ENCODE peak calls at places on chromosomes 11 and 22, in nine cellular contexts. One of them, this sample, is unnamed.

GRCh38 chr11:132278801-132279574 is 908.6 kb downstream of the NTM start:
- DNase-seq in HCT116: no peak
- DNase-seq in IMR-90: peak
- DNase-seq in body of pancreas: no peak
- DNase-seq in GM12878: peak
- DNase-seq in suprapubic skin: no peak
- DNase-seq in ovary: no peak
- DNase-seq in uterus: no peak
- DNase-seq in A549: peak
- DNase-seq in this sample: peak

GRCh38 chr11:14584595-14584994 is 59.0 kb upstream of the PDE3B start:
- DNase-seq in IMR-90: no peak
- DNase-seq in body of pancreas: peak
- DNase-seq in HCT116: no peak
- DNase-seq in ovary: no peak
- DNase-seq in GM12878: no peak
- DNase-seq in A549: peak
- DNase-seq in suprapubic skin: no peak
- DNase-seq in uterus: no peak
- DNase-seq in this sample: no peak

GRCh38 chr11:44000731-44001130 is 47.0 kb upstream of the ACCSL start:
- DNase-seq in body of pancreas: no peak
- DNase-seq in A549: no peak
- DNase-seq in uterus: peak
- DNase-seq in HCT116: no peak
- DNase-seq in IMR-90: no peak
- DNase-seq in GM12878: no peak
- DNase-seq in ovary: no peak
- DNase-seq in suprapubic skin: no peak
- DNase-seq in this sample: no peak

GRCh38 chr11:1868636-1869291 is 15.9 kb downstream of the LSP1 start:
- DNase-seq in ovary: no peak
- DNase-seq in IMR-90: no peak
- DNase-seq in uterus: no peak
- DNase-seq in body of pancreas: no peak
- DNase-seq in A549: no peak
- DNase-seq in HCT116: no peak
- DNase-seq in suprapubic skin: no peak
- DNase-seq in GM12878: no peak
- DNase-seq in this sample: no peak

GRCh38 chr22:26417406-26417805 is 11.7 kb upstream of the ASPHD2 start:
- DNase-seq in uterus: no peak
- DNase-seq in ovary: no peak
- DNase-seq in suprapubic skin: no peak
- DNase-seq in A549: no peak
- DNase-seq in body of pancreas: no peak
- DNase-seq in GM12878: no peak
- DNase-seq in IMR-90: no peak
- DNase-seq in HCT116: no peak
- DNase-seq in this sample: no peak

GRCh38 chr22:42649261-42650056 is at the start of gene CYB5R3:
- DNase-seq in HCT116: peak
- DNase-seq in GM12878: no peak
- DNase-seq in uterus: peak
- DNase-seq in IMR-90: peak
- DNase-seq in ovary: peak
- DNase-seq in suprapubic skin: no peak
- DNase-seq in A549: peak
- DNase-seq in body of pancreas: peak
- DNase-seq in this sample: peak

GRCh38 chr11:19218801-19219460 is 17.1 kb upstream of the CSRP3 start:
- DNase-seq in suprapubic skin: no peak
- DNase-seq in uterus: no peak
- DNase-seq in ovary: no peak
- DNase-seq in A549: no peak
- DNase-seq in HCT116: no peak
- DNase-seq in IMR-90: no peak
- DNase-seq in body of pancreas: no peak
- DNase-seq in GM12878: no peak
- DNase-seq in this sample: peak

GRCh38 chr11:72227316-72228228 is 3.0 kb downstream of the INPPL1 start:
- DNase-seq in ovary: peak
- DNase-seq in body of pancreas: no peak
- DNase-seq in uterus: no peak
- DNase-seq in HCT116: no peak
- DNase-seq in A549: no peak
- DNase-seq in suprapubic skin: peak
- DNase-seq in GM12878: no peak
- DNase-seq in IMR-90: peak
- DNase-seq in this sample: no peak

GRCh38 chr22:37229012-37229804 is 14.9 kb downstream of the RAC2 start:
- DNase-seq in A549: peak
- DNase-seq in suprapubic skin: no peak
- DNase-seq in GM12878: no peak
- DNase-seq in IMR-90: peak
- DNase-seq in body of pancreas: no peak
- DNase-seq in HCT116: peak
- DNase-seq in ovary: no peak
- DNase-seq in uterus: no peak
- DNase-seq in this sample: no peak

GRCh38 chr11:61730222-61730994 is 22.0 kb upstream of the MYRF start:
- DNase-seq in suprapubic skin: no peak
- DNase-seq in A549: no peak
- DNase-seq in IMR-90: no peak
- DNase-seq in uterus: no peak
- DNase-seq in GM12878: no peak
- DNase-seq in body of pancreas: peak
- DNase-seq in HCT116: peak
- DNase-seq in ovary: no peak
- DNase-seq in this sample: no peak

GRCh38 chr11:13972958-13973357 is 10.4 kb downstream of the SPON1 start:
- DNase-seq in uterus: no peak
- DNase-seq in IMR-90: no peak
- DNase-seq in GM12878: no peak
- DNase-seq in suprapubic skin: no peak
- DNase-seq in ovary: no peak
- DNase-seq in HCT116: no peak
- DNase-seq in A549: no peak
- DNase-seq in body of pancreas: no peak
- DNase-seq in this sample: no peak

GRCh38 chr11:10857604-10858504 is at the start of gene ZBED5:
- DNase-seq in GM12878: peak
- DNase-seq in uterus: peak
- DNase-seq in ovary: peak
- DNase-seq in HCT116: peak
- DNase-seq in suprapubic skin: peak
- DNase-seq in IMR-90: peak
- DNase-seq in body of pancreas: peak
- DNase-seq in A549: peak
- DNase-seq in this sample: peak
- TF ChIP-seq POLR2A in GM12878: peak
- TF ChIP-seq POLR2A in uterus: peak
- TF ChIP-seq POLR2A in ovary: peak
- TF ChIP-seq POLR2A in HCT116: peak
- TF ChIP-seq POLR2A in suprapubic skin: peak
- TF ChIP-seq POLR2A in IMR-90: peak
- TF ChIP-seq POLR2A in body of pancreas: peak
- TF ChIP-seq POLR2A in A549: peak
- TF ChIP-seq POLR2A in this sample: peak

GRCh38 chr11:99640671-99641070 is 619.9 kb downstream of the CNTN5 start:
- DNase-seq in body of pancreas: no peak
- DNase-seq in uterus: no peak
- DNase-seq in ovary: no peak
- DNase-seq in HCT116: no peak
- DNase-seq in GM12878: no peak
- DNase-seq in A549: no peak
- DNase-seq in IMR-90: no peak
- DNase-seq in suprapubic skin: no peak
- DNase-seq in this sample: no peak

DNA sequence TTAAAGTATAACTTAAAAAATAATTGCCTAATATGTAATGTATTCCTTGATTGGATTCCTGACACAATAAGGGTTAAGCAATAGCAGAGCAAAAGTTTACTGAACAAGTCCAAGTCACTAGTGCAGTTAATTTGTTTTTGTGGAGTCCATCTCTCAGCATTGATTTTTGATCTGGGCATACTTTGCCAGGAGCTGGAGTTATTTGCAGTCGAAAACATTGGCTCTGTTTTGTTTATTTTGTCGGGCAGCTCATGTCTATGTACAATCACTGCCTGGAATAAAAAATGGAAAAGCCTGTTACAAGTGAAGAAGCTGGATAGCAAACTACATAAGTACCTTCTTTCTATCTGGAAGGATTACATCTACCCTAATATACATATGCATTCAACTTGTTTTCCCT is 625.2 kb downstream of the CNTN5 start:
- DNase-seq in HCT116: no peak
- DNase-seq in suprapubic skin: no peak
- DNase-seq in GM12878: no peak
- DNase-seq in ovary: no peak
- DNase-seq in IMR-90: no peak
- DNase-seq in A549: no peak
- DNase-seq in uterus: no peak
- DNase-seq in body of pancreas: no peak
- DNase-seq in this sample: no peak
- H3K27ac ChIP-seq in HCT116: no peak
- H3K27ac ChIP-seq in suprapubic skin: no peak
- H3K27ac ChIP-seq in GM12878: no peak
- H3K27ac ChIP-seq in ovary: no peak
- H3K27ac ChIP-seq in IMR-90: no peak
- H3K27ac ChIP-seq in A549: no peak
- H3K27ac ChIP-seq in uterus: no peak
- H3K27ac ChIP-seq in body of pancreas: no peak
- H3K27ac ChIP-seq in this sample: no peak

DNA sequence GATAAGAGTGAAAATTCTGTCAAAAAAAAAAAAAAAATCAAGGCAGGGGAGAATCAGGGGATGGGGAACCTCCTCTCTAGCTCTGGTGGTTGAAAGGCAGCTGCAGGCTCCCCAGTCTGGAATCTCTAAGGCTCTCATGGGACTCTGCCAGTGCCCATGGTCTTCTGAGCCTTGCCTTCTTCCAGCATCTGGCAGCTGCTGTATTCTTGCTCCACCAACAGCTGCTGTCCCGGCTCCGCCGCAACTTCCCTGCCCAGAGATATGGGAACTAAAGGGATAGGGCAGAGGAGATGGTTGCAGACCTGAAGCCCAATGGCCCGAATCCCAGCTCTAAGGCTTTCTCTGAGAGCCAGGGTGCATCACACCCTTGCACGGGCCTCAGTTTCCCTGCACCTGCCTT is 49.5 kb upstream of the PHF21B start:
- DNase-seq in IMR-90: no peak
- DNase-seq in GM12878: no peak
- DNase-seq in ovary: no peak
- DNase-seq in body of pancreas: no peak
- DNase-seq in HCT116: no peak
- DNase-seq in A549: no peak
- DNase-seq in suprapubic skin: no peak
- DNase-seq in uterus: no peak
- DNase-seq in this sample: no peak
- TF ChIP-seq CTCF in IMR-90: no peak
- TF ChIP-seq CTCF in GM12878: no peak
- TF ChIP-seq CTCF in ovary: no peak
- TF ChIP-seq CTCF in body of pancreas: no peak
- TF ChIP-seq CTCF in HCT116: no peak
- TF ChIP-seq CTCF in A549: no peak
- TF ChIP-seq CTCF in suprapubic skin: no peak
- TF ChIP-seq CTCF in uterus: no peak
- TF ChIP-seq CTCF in this sample: no peak

GRCh38 chr11:129265125-129265788 is 73.1 kb upstream of the ARHGAP32 start:
- DNase-seq in body of pancreas: no peak
- DNase-seq in uterus: no peak
- DNase-seq in ovary: no peak
- DNase-seq in IMR-90: no peak
- DNase-seq in suprapubic skin: no peak
- DNase-seq in A549: no peak
- DNase-seq in GM12878: no peak
- DNase-seq in HCT116: no peak
- DNase-seq in this sample: no peak
- TF ChIP-seq POLR2A in body of pancreas: no peak
- TF ChIP-seq POLR2A in uterus: no peak
- TF ChIP-seq POLR2A in ovary: no peak
- TF ChIP-seq POLR2A in IMR-90: no peak
- TF ChIP-seq POLR2A in suprapubic skin: no peak
- TF ChIP-seq POLR2A in A549: no peak
- TF ChIP-seq POLR2A in GM12878: no peak
- TF ChIP-seq POLR2A in HCT116: no peak
- TF ChIP-seq POLR2A in this sample: no peak

GRCh38 chr11:8263769-8264410 is at the start of gene LMO1:
- DNase-seq in HCT116: peak
- DNase-seq in IMR-90: peak
- DNase-seq in uterus: peak
- DNase-seq in GM12878: no peak
- DNase-seq in A549: peak
- DNase-seq in body of pancreas: peak
- DNase-seq in suprapubic skin: peak
- DNase-seq in ovary: peak
- DNase-seq in this sample: peak

GRCh38 chr11:8266246-8267241 is 2.9 kb upstream of the LMO1 start:
- DNase-seq in ovary: no peak
- DNase-seq in HCT116: no peak
- DNase-seq in A549: no peak
- DNase-seq in suprapubic skin: no peak
- DNase-seq in GM12878: no peak
- DNase-seq in uterus: peak
- DNase-seq in body of pancreas: no peak
- DNase-seq in IMR-90: no peak
- DNase-seq in this sample: no peak

GRCh38 chr11:8267831-8268529 is 4.3 kb upstream of the LMO1 start:
- DNase-seq in body of pancreas: peak
- DNase-seq in IMR-90: no peak
- DNase-seq in GM12878: no peak
- DNase-seq in HCT116: no peak
- DNase-seq in ovary: peak
- DNase-seq in uterus: peak
- DNase-seq in suprapubic skin: peak
- DNase-seq in A549: no peak
- DNase-seq in this sample: peak

GRCh38 chr11:8267280-8267679 is 3.6 kb upstream of the LMO1 start:
- DNase-seq in GM12878: no peak
- DNase-seq in uterus: peak
- DNase-seq in HCT116: no peak
- DNase-seq in suprapubic skin: peak
- DNase-seq in A549: no peak
- DNase-seq in IMR-90: no peak
- DNase-seq in ovary: no peak
- DNase-seq in body of pancreas: no peak
- DNase-seq in this sample: no peak

GRCh38 chr11:8265681-8266241 is 2.1 kb upstream of the LMO1 start:
- DNase-seq in suprapubic skin: peak
- DNase-seq in uterus: peak
- DNase-seq in IMR-90: no peak
- DNase-seq in A549: no peak
- DNase-seq in ovary: no peak
- DNase-seq in HCT116: no peak
- DNase-seq in GM12878: no peak
- DNase-seq in body of pancreas: no peak
- DNase-seq in this sample: no peak
- H3K27ac ChIP-seq in suprapubic skin: no peak
- H3K27ac ChIP-seq in uterus: no peak
- H3K27ac ChIP-seq in IMR-90: no peak
- H3K27ac ChIP-seq in A549: no peak
- H3K27ac ChIP-seq in ovary: no peak
- H3K27ac ChIP-seq in HCT116: no peak
- H3K27ac ChIP-seq in GM12878: no peak
- H3K27ac ChIP-seq in body of pancreas: no peak
- H3K27ac ChIP-seq in this sample: no peak

This sample was measured in thyroid gland.